ENCODE peak calls at places on chromosomes 6 and 20, in seven cellular contexts. N is T-helper 9 cell, F is germinal center, R is midbrain, Q is NCI-H2171 treated with DMSO at 0.1 percent for 48 hours, G is caudate nucleus, O is MV-4-11. T is an unnamed sample.

GRCh38 chr6:166173292-166173951 is 5.8 kb upstream of the TBXT start:
- DNase-seq in O (peak), F (no peak), N (no peak), Q (no peak), G (no peak), R (no peak), T (no peak)

GRCh38 chr6:162085561-162085960 is 642.0 kb downstream of the PRKN start:
- DNase-seq in N (no peak), O (no peak), F (no peak), G (no peak), Q (no peak), R (no peak), T (no peak)

GRCh38 chr6:130997061-130997753 is 65.8 kb downstream of the EPB41L2 start:
- DNase-seq in G (no peak), N (no peak), R (peak), F (no peak), Q (no peak), O (no peak), T (no peak)

GRCh38 chr6:54617730-54618129 is 228.8 kb upstream of the FAM83B start:
- DNase-seq in O (no peak), F (no peak), Q (no peak), R (no peak), N (no peak), G (no peak), T (no peak)

GRCh38 chr20:34538671-34539123 is 19.8 kb upstream of the MAP1LC3A start:
- DNase-seq in G (no peak), N (peak), F (peak), R (peak), Q (peak), O (peak), T (no peak)

GRCh38 chr20:63173552-63174191 is 42.3 kb downstream of the YTHDF1 start:
- DNase-seq in O (no peak), G (no peak), F (no peak), Q (no peak), R (no peak), N (no peak), T (no peak)

GRCh38 chr6:2412731-2413130 is 167.3 kb upstream of the GMDS start:
- DNase-seq in N (no peak), G (no peak), O (no peak), F (no peak), Q (no peak), R (no peak), T (no peak)

GRCh38 chr6:148516116-148517016 is 173.7 kb downstream of the SASH1 start:
- DNase-seq in Q (no peak), F (no peak), G (no peak), O (peak), R (no peak), N (no peak), T (no peak)

GRCh38 chr6:11484441-11484840 is 53.1 kb upstream of the TMEM170B start:
- DNase-seq in O (no peak), G (no peak), F (no peak), Q (no peak), R (no peak), N (no peak), T (no peak)

GRCh38 chr20:20014659-20015058 is 2.5 kb upstream of the NAA20 start:
- DNase-seq in O (peak), F (no peak), R (no peak), G (no peak), N (no peak), Q (no peak), T (no peak)

GRCh38 chr20:25223179-25223661 is 24.7 kb upstream of the PYGB start:
- DNase-seq in N (no peak), R (no peak), Q (no peak), O (peak), G (no peak), F (no peak), T (no peak)

GRCh38 chr6:4693566-4693965 is 82.6 kb upstream of the CDYL start:
- DNase-seq in R (no peak), N (no peak), G (no peak), O (peak), Q (no peak), F (no peak), T (no peak)

GRCh38 chr6:19382676-19383075 is 454.5 kb upstream of the ID4 start:
- DNase-seq in N (no peak), G (no peak), F (no peak), R (no peak), O (no peak), Q (peak), T (no peak)

GRCh38 chr6:135163440-135163738 is 17.7 kb upstream of the MYB start:
- DNase-seq in O (no peak), N (no peak), G (no peak), F (peak), R (no peak), Q (no peak), T (no peak)

GRCh38 chr20:50559149-50559548 is 49.0 kb downstream of the PTPN1 start:
- DNase-seq in Q (no peak), G (no peak), N (no peak), O (no peak), F (no peak), R (no peak), T (no peak)

GRCh38 chr6:23368557-23368956 is 757.5 kb upstream of the NRSN1 start:
- DNase-seq in G (no peak), F (no peak), O (no peak), R (no peak), Q (no peak), N (no peak), T (no peak)

GRCh38 chr20:39669659-39670058 is 707.5 kb downstream of the DHX35 start:
- DNase-seq in F (no peak), O (no peak), N (no peak), G (no peak), Q (no peak), R (no peak), T (no peak)

GRCh38 chr20:49916146-49917002 is 1.0 kb upstream of the SPATA2 start:
- DNase-seq in F (no peak), Q (peak), O (peak), N (no peak), R (no peak), G (no peak), T (no peak)

GRCh38 chr6:11486051-11486450 is 51.5 kb upstream of the TMEM170B start:
- DNase-seq in G (no peak), N (no peak), R (no peak), F (no peak), Q (no peak), O (no peak), T (no peak)

GRCh38 chr20:35702051-35702823 is 3.0 kb downstream of the ROMO1 start:
- DNase-seq in G (no peak), O (peak), F (no peak), Q (no peak), R (no peak), N (no peak), T (no peak)

GRCh38 chr20:19889011-19889953 is 127.9 kb upstream of the NAA20 start:
- DNase-seq in Q (no peak), R (peak), G (peak), F (no peak), N (no peak), O (no peak), T (peak)

T was measured in anterior cingulate cortex.